ENCODE peak calls at places on chromosomes 1 and 21, in five cellular contexts. T is AG04450, E is AG09309, I is fibroblast of the aortic adventitia, N is HFF-Myc. X is an unnamed sample.

GRCh38 chr1:15720861-15721260 is 15.2 kb upstream of the SLC25A34 start:
- DNase-seq in T (no peak), E (no peak), I (no peak), N (no peak), X (no peak)

GRCh38 chr1:114454539-114454938 is 56.5 kb downstream of the TRIM33 start:
- DNase-seq in T (no peak), E (no peak), I (no peak), N (no peak), X (no peak)

GRCh38 chr1:23799570-23800395 is 771 bp downstream of the GALE start:
- DNase-seq in T (no peak), E (no peak), I (peak; percentile 34), N (no peak), X (peak; percentile 86)

GRCh38 chr1:91717839-91718238 is 168.1 kb downstream of the TGFBR3 start:
- DNase-seq in T (no peak), E (no peak), I (no peak), N (no peak), X (no peak)

GRCh38 chr1:12501661-12502060 is 116.3 kb downstream of the DHRS3 start:
- DNase-seq in T (no peak), E (no peak), I (peak; percentile 72), N (no peak), X (no peak)

GRCh38 chr1:11026052-11026451 is 13.6 kb downstream of the TARDBP start:
- DNase-seq in T (no peak), E (no peak), I (no peak), N (no peak), X (no peak)

GRCh38 chr21:42305707-42306147 is 9.5 kb downstream of the TFF3 start:
- DNase-seq in T (no peak), E (no peak), I (no peak), N (no peak), X (no peak)

GRCh38 chr1:247548092-247548491 is 842 bp upstream of the GCSAML start:
- DNase-seq in T (no peak), E (no peak), I (no peak), N (no peak), X (no peak)

GRCh38 chr1:34671887-34672286 is 83.0 kb upstream of the GJB5 start:
- DNase-seq in T (no peak), E (no peak), I (no peak), N (no peak), X (no peak)

GRCh38 chr1:29164588-29164987 is 17.1 kb downstream of the SRSF4 start:
- DNase-seq in T (no peak), E (no peak), I (no peak), N (no peak), X (no peak)

GRCh38 chr1:19877821-19878636 is 4.2 kb upstream of the OTUD3 start:
- DNase-seq in T (no peak), E (no peak), I (no peak), N (no peak), X (no peak)

GRCh38 chr1:109609881-109610280 is 9.5 kb downstream of the GNAT2 start:
- DNase-seq in T (no peak), E (no peak), I (no peak), N (no peak), X (no peak)

GRCh38 chr1:9271861-9272595 is 20.7 kb upstream of the SPSB1 start:
- DNase-seq in T (no peak), E (no peak), I (no peak), N (no peak), X (no peak)

GRCh38 chr1:9271268-9271667 is 21.4 kb upstream of the SPSB1 start:
- DNase-seq in T (no peak), E (no peak), I (no peak), N (no peak), X (no peak)

GRCh38 chr1:9269078-9269501 is 23.6 kb upstream of the SPSB1 start:
- DNase-seq in T (no peak), E (no peak), I (no peak), N (no peak), X (no peak)

GRCh38 chr1:9269721-9270120 is 23.0 kb upstream of the SPSB1 start:
- DNase-seq in T (no peak), E (no peak), I (no peak), N (no peak), X (no peak)

GRCh38 chr1:9270290-9270900 is 22.3 kb upstream of the SPSB1 start:
- DNase-seq in T (no peak), E (no peak), I (peak; percentile 22), N (no peak), X (no peak)
- H3K4me3 ChIP-seq in T (no peak overlapping the region), E (no peak overlapping the region), I (no peak overlapping the region), N (no peak overlapping the region), X (no peak overlapping the region)

GRCh38 chr1:63870152-63870551 is 96.3 kb downstream of the ROR1 start:
- DNase-seq in T (no peak), E (no peak), I (no peak), N (no peak), X (no peak)
- TF ChIP-seq CTCF in T (no peak), E (peak; percentile 8), I (no peak), N (peak; percentile 2), X (no peak)

DNA sequence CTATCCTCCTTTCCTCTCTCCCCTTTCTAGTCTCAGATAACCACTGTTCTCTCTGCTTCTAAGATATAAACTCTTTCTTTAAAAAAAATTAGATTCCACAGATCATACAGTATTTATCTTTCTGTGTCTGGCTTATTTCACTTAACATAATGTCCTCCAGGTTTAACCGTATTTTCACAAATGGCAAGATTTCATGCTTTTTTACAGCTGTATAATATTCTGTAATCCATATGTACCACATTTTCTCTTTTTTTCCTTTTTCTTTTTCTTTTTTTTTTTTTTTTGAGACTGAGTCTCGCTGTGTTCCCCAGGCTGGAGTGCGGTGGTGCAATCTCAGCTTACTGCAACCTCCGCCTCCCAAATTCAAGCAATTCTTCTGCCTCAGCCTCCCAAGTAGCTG is 5.1 kb upstream of the SLC16A1 start:
- DNase-seq in T (no peak), E (no peak), I (no peak), N (no peak), X (no peak)
- H3K4me3 ChIP-seq in T (no peak overlapping the region), E (no peak overlapping the region), I (no peak overlapping the region), N (no peak overlapping the region), X (no peak overlapping the region)

GRCh38 chr1:43858324-43858723 is 75.3 kb upstream of the ARTN start:
- DNase-seq in T (peak; percentile 96), E (peak; percentile 97), I (peak; percentile 99), N (peak; percentile 95), X (peak; percentile 84)
- TF ChIP-seq CTCF in T (no peak), E (no peak), I (no peak), N (no peak), X (no peak)

GRCh38 chr1:198637915-198638437 is 864 bp upstream of the PTPRC start:
- DNase-seq in T (no peak), E (no peak), I (no peak), N (no peak), X (no peak)
- H3K4me3 ChIP-seq in T (no peak overlapping the region), E (no peak overlapping the region), I (no peak overlapping the region), N (no peak overlapping the region), X (no peak overlapping the region)

GRCh38 chr1:153248480-153248879 is 11.0 kb upstream of the LORICRIN start:
- DNase-seq in T (no peak), E (no peak), I (no peak), N (no peak), X (no peak)

GRCh38 chr1:153242160-153242559 is 17.3 kb upstream of the LORICRIN start:
- DNase-seq in T (no peak), E (no peak), I (no peak), N (no peak), X (no peak)

GRCh38 chr1:153246825-153247224 is 12.7 kb upstream of the LORICRIN start:
- DNase-seq in T (no peak), E (no peak), I (no peak), N (no peak), X (no peak)

GRCh38 chr1:153251087-153251486 is 8.4 kb upstream of the LORICRIN start:
- DNase-seq in T (no peak), E (no peak), I (no peak), N (no peak), X (no peak)

DNA sequence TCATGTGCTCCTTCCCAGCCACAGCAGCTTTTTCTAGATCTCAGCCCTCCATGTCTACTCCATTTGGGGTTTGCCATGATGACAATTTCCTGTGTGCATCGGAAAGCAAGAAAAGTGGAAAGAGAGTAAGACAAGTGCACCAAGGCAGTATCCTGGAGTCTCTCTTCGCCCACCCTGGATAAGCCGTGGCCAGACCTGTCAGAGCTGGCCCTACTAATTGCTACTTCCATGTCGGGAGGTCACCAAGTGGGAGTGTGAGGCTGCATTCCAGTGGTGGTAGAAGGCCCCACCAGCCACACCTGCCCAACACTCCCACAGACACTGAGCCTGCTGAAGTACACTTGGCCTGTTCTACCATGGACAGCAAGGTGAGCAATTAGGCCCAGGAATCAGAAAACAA is 14.0 kb upstream of the LORICRIN start:
- DNase-seq in T (no peak), E (no peak), I (no peak), N (no peak), X (no peak)
- TF ChIP-seq CTCF in T (no peak), E (no peak), I (no peak), N (no peak), X (no peak)

GRCh38 chr1:220770245-220770913 is 16.3 kb upstream of the MTARC1 start:
- DNase-seq in T (no peak), E (no peak), I (no peak), N (no peak), X (no peak)

GRCh38 chr1:220764757-220765156 is 16.6 kb downstream of the MTARC2 start:
- DNase-seq in T (no peak), E (no peak), I (no peak), N (no peak), X (no peak)

GRCh38 chr1:220769205-220769604 is 17.5 kb upstream of the MTARC1 start:
- DNase-seq in T (no peak), E (no peak), I (no peak), N (no peak), X (no peak)

GRCh38 chr1:220768127-220768601 is 18.5 kb upstream of the MTARC1 start:
- DNase-seq in T (no peak), E (no peak), I (no peak), N (no peak), X (no peak)

DNA sequence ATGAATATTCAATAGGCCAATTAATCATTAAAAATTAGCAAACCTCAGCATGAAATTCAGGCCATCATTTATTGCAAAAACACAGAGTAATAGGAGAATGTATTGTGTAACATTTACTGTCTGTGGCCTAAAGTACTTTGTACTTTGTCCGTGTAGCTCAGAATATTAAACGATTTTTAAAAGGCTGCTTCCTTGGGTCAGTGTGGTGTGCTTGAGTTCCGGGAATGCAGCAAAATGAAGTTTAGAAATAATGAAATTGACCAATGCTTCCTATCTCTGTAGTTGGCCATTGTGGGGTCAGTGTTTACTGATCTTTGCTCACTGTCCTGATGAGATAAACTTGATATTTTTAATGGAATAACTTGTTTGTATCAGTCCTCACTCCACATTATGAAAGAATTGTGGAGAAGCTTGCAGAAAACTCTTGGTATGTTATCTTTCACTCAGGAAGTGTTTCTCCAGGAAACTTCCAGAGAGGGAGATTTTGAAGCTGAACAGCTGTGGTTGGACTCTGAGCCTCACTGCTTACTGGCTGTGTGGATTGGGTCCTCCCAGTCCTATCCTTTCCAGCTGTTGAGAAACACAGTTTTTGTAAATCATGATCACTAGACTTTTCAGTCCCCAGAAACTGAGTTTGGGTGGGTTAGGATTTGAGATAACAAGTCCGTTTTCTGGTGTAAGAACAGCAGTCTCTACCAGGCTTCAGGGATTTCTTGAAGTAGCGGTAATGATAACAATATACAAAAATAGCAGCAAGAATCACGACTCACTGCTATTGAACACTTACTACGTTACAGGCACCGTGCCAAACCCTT is 19.2 kb upstream of the MTARC1 start:
- DNase-seq in T (peak; percentile 24), E (no peak), I (peak; percentile 82), N (no peak), X (no peak)
- H3K4me3 ChIP-seq in T (no peak overlapping the region), E (no peak overlapping the region), I (no peak overlapping the region), N (no peak overlapping the region), X (no peak overlapping the region)